ENCODE peak calls at places on chromosomes 11 and 22, in ten cellular contexts. One of them, this sample, is unnamed.

GRCh38 chr22:49205401-49205800 is 622.3 kb downstream of the BRD1 start:
- DNase-seq in naive thymus-derived CD4-positive, alpha-beta T cell: peak; percentile 11
- DNase-seq in colonic mucosa: no peak
- DNase-seq in osteoblast: no peak
- DNase-seq in A549: no peak
- DNase-seq in spleen: peak; percentile 61
- DNase-seq in brain microvascular endothelial cell: no peak
- DNase-seq in aorta: peak; percentile 51
- DNase-seq in mammary epithelial cell: no peak
- DNase-seq in K562: no peak
- DNase-seq in this sample: no peak

GRCh38 chr11:21769188-21769587 is 423.7 kb upstream of the ANO5 start:
- DNase-seq in naive thymus-derived CD4-positive, alpha-beta T cell: no peak
- DNase-seq in colonic mucosa: no peak
- DNase-seq in osteoblast: no peak
- DNase-seq in A549: no peak
- DNase-seq in spleen: no peak
- DNase-seq in brain microvascular endothelial cell: no peak
- DNase-seq in aorta: no peak
- DNase-seq in mammary epithelial cell: no peak
- DNase-seq in K562: no peak
- DNase-seq in this sample: no peak

GRCh38 chr11:122668562-122669090 is 13.1 kb downstream of the UBASH3B start:
- DNase-seq in naive thymus-derived CD4-positive, alpha-beta T cell: no peak
- DNase-seq in colonic mucosa: no peak
- DNase-seq in osteoblast: peak; percentile 90
- DNase-seq in A549: peak; percentile 35
- DNase-seq in spleen: no peak
- DNase-seq in brain microvascular endothelial cell: peak; percentile 63
- DNase-seq in aorta: no peak
- DNase-seq in mammary epithelial cell: peak; percentile 64
- DNase-seq in K562: no peak
- DNase-seq in this sample: no peak

GRCh38 chr11:70501026-70501901 is 102.9 kb downstream of the CTTN start:
- DNase-seq in naive thymus-derived CD4-positive, alpha-beta T cell: no peak
- DNase-seq in colonic mucosa: no peak
- DNase-seq in osteoblast: peak; percentile 67
- DNase-seq in A549: no peak
- DNase-seq in spleen: peak; percentile 63
- DNase-seq in brain microvascular endothelial cell: no peak
- DNase-seq in aorta: peak; percentile 84
- DNase-seq in mammary epithelial cell: no peak
- DNase-seq in K562: no peak
- DNase-seq in this sample: peak; percentile 45

GRCh38 chr11:29159552-29160465 is 857.0 kb downstream of the KCNA4 start:
- DNase-seq in naive thymus-derived CD4-positive, alpha-beta T cell: no peak
- DNase-seq in colonic mucosa: peak; percentile 37
- DNase-seq in osteoblast: no peak
- DNase-seq in A549: peak; percentile 28
- DNase-seq in spleen: no peak
- DNase-seq in brain microvascular endothelial cell: peak; percentile 86
- DNase-seq in aorta: no peak
- DNase-seq in mammary epithelial cell: peak; percentile 55
- DNase-seq in K562: peak; percentile 6
- DNase-seq in this sample: no peak

GRCh38 chr11:3167143-3168119 is 2.3 kb upstream of the OSBPL5 start:
- DNase-seq in naive thymus-derived CD4-positive, alpha-beta T cell: no peak
- DNase-seq in colonic mucosa: no peak
- DNase-seq in osteoblast: peak; percentile 42
- DNase-seq in A549: no peak
- DNase-seq in spleen: peak; percentile 52
- DNase-seq in brain microvascular endothelial cell: no peak
- DNase-seq in aorta: peak; percentile 57
- DNase-seq in mammary epithelial cell: no peak
- DNase-seq in K562: no peak
- DNase-seq in this sample: peak; percentile 24

GRCh38 chr11:67615455-67616430 is 9.0 kb downstream of the NDUFV1 start:
- DNase-seq in naive thymus-derived CD4-positive, alpha-beta T cell: peak; percentile 70
- DNase-seq in colonic mucosa: peak; percentile 63
- DNase-seq in osteoblast: peak; percentile 87
- DNase-seq in A549: peak; percentile 71
- DNase-seq in spleen: peak; percentile 85
- DNase-seq in brain microvascular endothelial cell: no peak
- DNase-seq in aorta: peak; percentile 75
- DNase-seq in mammary epithelial cell: no peak
- DNase-seq in K562: peak; percentile 59
- DNase-seq in this sample: peak; percentile 65

GRCh38 chr11:35683728-35684339 is 21.3 kb downstream of the TRIM44 start:
- DNase-seq in naive thymus-derived CD4-positive, alpha-beta T cell: no peak
- DNase-seq in colonic mucosa: no peak
- DNase-seq in osteoblast: no peak
- DNase-seq in A549: no peak
- DNase-seq in spleen: no peak
- DNase-seq in brain microvascular endothelial cell: no peak
- DNase-seq in aorta: no peak
- DNase-seq in mammary epithelial cell: peak; percentile 36
- DNase-seq in K562: no peak
- DNase-seq in this sample: no peak

GRCh38 chr11:57072640-57073039 is 83.9 kb downstream of the OR5AK2 start:
- DNase-seq in naive thymus-derived CD4-positive, alpha-beta T cell: no peak
- DNase-seq in colonic mucosa: no peak
- DNase-seq in osteoblast: peak; percentile 73
- DNase-seq in A549: peak; percentile 78
- DNase-seq in spleen: no peak
- DNase-seq in brain microvascular endothelial cell: peak; percentile 86
- DNase-seq in aorta: no peak
- DNase-seq in mammary epithelial cell: peak; percentile 97
- DNase-seq in K562: no peak
- DNase-seq in this sample: no peak

GRCh38 chr22:19889951-19890350 is 35.3 kb upstream of the GNB1L start:
- DNase-seq in naive thymus-derived CD4-positive, alpha-beta T cell: no peak
- DNase-seq in colonic mucosa: no peak
- DNase-seq in osteoblast: no peak
- DNase-seq in A549: no peak
- DNase-seq in spleen: peak; percentile 77
- DNase-seq in brain microvascular endothelial cell: no peak
- DNase-seq in aorta: peak; percentile 63
- DNase-seq in mammary epithelial cell: no peak
- DNase-seq in K562: no peak
- DNase-seq in this sample: no peak

GRCh38 chr22:41770715-41771452 is 29.6 kb upstream of the CCDC134 start:
- DNase-seq in naive thymus-derived CD4-positive, alpha-beta T cell: no peak
- DNase-seq in colonic mucosa: no peak
- DNase-seq in osteoblast: no peak
- DNase-seq in A549: no peak
- DNase-seq in spleen: no peak
- DNase-seq in brain microvascular endothelial cell: no peak
- DNase-seq in aorta: no peak
- DNase-seq in mammary epithelial cell: peak; percentile 58
- DNase-seq in K562: no peak
- DNase-seq in this sample: no peak

GRCh38 chr11:47389577-47390072 is 11.3 kb upstream of the SPI1 start:
- DNase-seq in naive thymus-derived CD4-positive, alpha-beta T cell: no peak
- DNase-seq in colonic mucosa: no peak
- DNase-seq in osteoblast: peak; percentile 66
- DNase-seq in A549: no peak
- DNase-seq in spleen: peak; percentile 91
- DNase-seq in brain microvascular endothelial cell: no peak
- DNase-seq in aorta: no peak
- DNase-seq in mammary epithelial cell: no peak
- DNase-seq in K562: no peak
- DNase-seq in this sample: peak; percentile 68

GRCh38 chr11:47391077-47391583 is 12.8 kb upstream of the SPI1 start:
- DNase-seq in naive thymus-derived CD4-positive, alpha-beta T cell: no peak
- DNase-seq in colonic mucosa: no peak
- DNase-seq in osteoblast: peak; percentile 47
- DNase-seq in A549: no peak
- DNase-seq in spleen: peak; percentile 91
- DNase-seq in brain microvascular endothelial cell: no peak
- DNase-seq in aorta: no peak
- DNase-seq in mammary epithelial cell: no peak
- DNase-seq in K562: no peak
- DNase-seq in this sample: peak; percentile 86

GRCh38 chr11:47388697-47389576 is 10.6 kb upstream of the SPI1 start:
- DNase-seq in naive thymus-derived CD4-positive, alpha-beta T cell: no peak
- DNase-seq in colonic mucosa: no peak
- DNase-seq in osteoblast: peak; percentile 55
- DNase-seq in A549: no peak
- DNase-seq in spleen: peak; percentile 93
- DNase-seq in brain microvascular endothelial cell: no peak
- DNase-seq in aorta: no peak
- DNase-seq in mammary epithelial cell: no peak
- DNase-seq in K562: no peak
- DNase-seq in this sample: peak; percentile 61

GRCh38 chr11:47391711-47392432 is 13.5 kb upstream of the SPI1 start:
- DNase-seq in naive thymus-derived CD4-positive, alpha-beta T cell: no peak
- DNase-seq in colonic mucosa: no peak
- DNase-seq in osteoblast: peak; percentile 63
- DNase-seq in A549: no peak
- DNase-seq in spleen: peak; percentile 84
- DNase-seq in brain microvascular endothelial cell: no peak
- DNase-seq in aorta: no peak
- DNase-seq in mammary epithelial cell: no peak
- DNase-seq in K562: no peak
- DNase-seq in this sample: peak; percentile 45

GRCh38 chr11:47390084-47390760 is 11.9 kb upstream of the SPI1 start:
- DNase-seq in naive thymus-derived CD4-positive, alpha-beta T cell: no peak
- DNase-seq in colonic mucosa: no peak
- DNase-seq in osteoblast: peak; percentile 49
- DNase-seq in A549: no peak
- DNase-seq in spleen: peak; percentile 76
- DNase-seq in brain microvascular endothelial cell: no peak
- DNase-seq in aorta: no peak
- DNase-seq in mammary epithelial cell: no peak
- DNase-seq in K562: no peak
- DNase-seq in this sample: peak; percentile 6
- H3K27ac ChIP-seq in naive thymus-derived CD4-positive, alpha-beta T cell: no peak overlapping the region
- H3K27ac ChIP-seq in colonic mucosa: peak overlapping the region; percentile 42
- H3K27ac ChIP-seq in osteoblast: no peak overlapping the region
- H3K27ac ChIP-seq in A549: no peak overlapping the region
- H3K27ac ChIP-seq in spleen: peak overlapping the region; percentile 99
- H3K27ac ChIP-seq in brain microvascular endothelial cell: no peak overlapping the region
- H3K27ac ChIP-seq in aorta: no peak overlapping the region
- H3K27ac ChIP-seq in mammary epithelial cell: no peak overlapping the region
- H3K27ac ChIP-seq in K562: no peak overlapping the region
- H3K27ac ChIP-seq in this sample: peak overlapping the region; percentile 93

GRCh38 chr11:36693139-36693845 is 95.3 kb upstream of the RAG2 start:
- DNase-seq in naive thymus-derived CD4-positive, alpha-beta T cell: no peak
- DNase-seq in colonic mucosa: no peak
- DNase-seq in osteoblast: no peak
- DNase-seq in A549: no peak
- DNase-seq in spleen: no peak
- DNase-seq in brain microvascular endothelial cell: no peak
- DNase-seq in aorta: no peak
- DNase-seq in mammary epithelial cell: no peak
- DNase-seq in K562: no peak
- DNase-seq in this sample: no peak

GRCh38 chr11:36688132-36688531 is 90.1 kb upstream of the RAG2 start:
- DNase-seq in naive thymus-derived CD4-positive, alpha-beta T cell: no peak
- DNase-seq in colonic mucosa: no peak
- DNase-seq in osteoblast: no peak
- DNase-seq in A549: no peak
- DNase-seq in spleen: no peak
- DNase-seq in brain microvascular endothelial cell: no peak
- DNase-seq in aorta: no peak
- DNase-seq in mammary epithelial cell: no peak
- DNase-seq in K562: no peak
- DNase-seq in this sample: no peak

GRCh38 chr11:36684840-36685800 is 87.1 kb upstream of the RAG2 start:
- DNase-seq in naive thymus-derived CD4-positive, alpha-beta T cell: peak; percentile 27
- DNase-seq in colonic mucosa: no peak
- DNase-seq in osteoblast: no peak
- DNase-seq in A549: no peak
- DNase-seq in spleen: no peak
- DNase-seq in brain microvascular endothelial cell: no peak
- DNase-seq in aorta: no peak
- DNase-seq in mammary epithelial cell: no peak
- DNase-seq in K562: no peak
- DNase-seq in this sample: no peak

GRCh38 chr11:36688892-36689291 is 90.9 kb upstream of the RAG2 start:
- DNase-seq in naive thymus-derived CD4-positive, alpha-beta T cell: no peak
- DNase-seq in colonic mucosa: no peak
- DNase-seq in osteoblast: no peak
- DNase-seq in A549: no peak
- DNase-seq in spleen: no peak
- DNase-seq in brain microvascular endothelial cell: no peak
- DNase-seq in aorta: no peak
- DNase-seq in mammary epithelial cell: no peak
- DNase-seq in K562: no peak
- DNase-seq in this sample: no peak

DNA sequence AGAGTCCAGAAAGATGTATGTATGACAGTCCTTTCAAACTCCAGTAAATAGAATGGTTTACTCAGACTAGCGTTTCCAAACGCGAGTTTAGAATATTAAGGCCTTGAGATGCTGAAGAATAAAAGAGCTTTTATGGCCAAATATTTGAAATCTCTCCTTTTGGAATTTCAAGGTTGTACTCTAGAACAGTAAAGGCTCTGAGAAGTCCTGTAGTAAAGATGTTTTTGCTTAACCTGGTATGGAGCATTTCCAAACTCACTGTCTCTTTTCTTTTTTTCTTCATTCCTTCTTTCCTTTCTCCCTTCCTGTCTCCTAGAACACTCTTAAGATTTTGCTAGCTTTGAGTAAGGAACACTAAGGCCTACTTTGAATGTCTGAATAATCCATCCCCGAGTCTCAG is 91.4 kb upstream of the RAG2 start:
- DNase-seq in naive thymus-derived CD4-positive, alpha-beta T cell: no peak
- DNase-seq in colonic mucosa: no peak
- DNase-seq in osteoblast: no peak
- DNase-seq in A549: no peak
- DNase-seq in spleen: no peak
- DNase-seq in brain microvascular endothelial cell: no peak
- DNase-seq in aorta: no peak
- DNase-seq in mammary epithelial cell: no peak
- DNase-seq in K562: no peak
- DNase-seq in this sample: no peak
- H3K27ac ChIP-seq in naive thymus-derived CD4-positive, alpha-beta T cell: no peak overlapping the region
- H3K27ac ChIP-seq in colonic mucosa: no peak overlapping the region
- H3K27ac ChIP-seq in osteoblast: no peak overlapping the region
- H3K27ac ChIP-seq in A549: no peak overlapping the region
- H3K27ac ChIP-seq in spleen: no peak overlapping the region
- H3K27ac ChIP-seq in brain microvascular endothelial cell: no peak overlapping the region
- H3K27ac ChIP-seq in aorta: no peak overlapping the region
- H3K27ac ChIP-seq in mammary epithelial cell: no peak overlapping the region
- H3K27ac ChIP-seq in K562: no peak overlapping the region
- H3K27ac ChIP-seq in this sample: no peak overlapping the region

GRCh38 chr22:29388759-29389090 is 355 bp upstream of the AP1B1 start:
- DNase-seq in naive thymus-derived CD4-positive, alpha-beta T cell: no peak
- DNase-seq in colonic mucosa: no peak
- DNase-seq in osteoblast: no peak
- DNase-seq in A549: no peak
- DNase-seq in spleen: no peak
- DNase-seq in brain microvascular endothelial cell: no peak
- DNase-seq in aorta: no peak
- DNase-seq in mammary epithelial cell: no peak
- DNase-seq in K562: no peak
- DNase-seq in this sample: no peak
- H3K27ac ChIP-seq in naive thymus-derived CD4-positive, alpha-beta T cell: peak overlapping the region; percentile 73
- H3K27ac ChIP-seq in colonic mucosa: peak overlapping the region; percentile 74
- H3K27ac ChIP-seq in osteoblast: peak overlapping the region; percentile 54
- H3K27ac ChIP-seq in A549: peak overlapping the region; percentile 83
- H3K27ac ChIP-seq in spleen: peak overlapping the region; percentile 83
- H3K27ac ChIP-seq in brain microvascular endothelial cell: no peak overlapping the region
- H3K27ac ChIP-seq in aorta: no peak overlapping the region
- H3K27ac ChIP-seq in mammary epithelial cell: no peak overlapping the region
- H3K27ac ChIP-seq in K562: peak overlapping the region; percentile 60
- H3K27ac ChIP-seq in this sample: peak overlapping the region; percentile 89

GRCh38 chr11:16856022-16856471 is 117.6 kb downstream of the C11orf58 start:
- DNase-seq in naive thymus-derived CD4-positive, alpha-beta T cell: no peak
- DNase-seq in colonic mucosa: no peak
- DNase-seq in osteoblast: no peak
- DNase-seq in A549: no peak
- DNase-seq in spleen: no peak
- DNase-seq in brain microvascular endothelial cell: no peak
- DNase-seq in aorta: no peak
- DNase-seq in mammary epithelial cell: no peak
- DNase-seq in K562: peak; percentile 16
- DNase-seq in this sample: no peak
- H3K27ac ChIP-seq in naive thymus-derived CD4-positive, alpha-beta T cell: no peak overlapping the region
- H3K27ac ChIP-seq in colonic mucosa: no peak overlapping the region
- H3K27ac ChIP-seq in osteoblast: no peak overlapping the region
- H3K27ac ChIP-seq in A549: no peak overlapping the region
- H3K27ac ChIP-seq in spleen: no peak overlapping the region
- H3K27ac ChIP-seq in brain microvascular endothelial cell: no peak overlapping the region
- H3K27ac ChIP-seq in aorta: no peak overlapping the region
- H3K27ac ChIP-seq in mammary epithelial cell: no peak overlapping the region
- H3K27ac ChIP-seq in K562: no peak overlapping the region
- H3K27ac ChIP-seq in this sample: no peak overlapping the region

This sample was measured in lower lobe of right lung.